ENCODE peak calls at places on chromosomes 11 and 22, in four cellular contexts. O, E, N and F are unnamed samples.
A peak's percentile ranks its signal among the peaks of the same experiment; 100 is the strongest.

GRCh38 chr11:73982595-73982989 is at the start of gene UCP2:
- DNase-seq in O (no peak), E (peak; percentile 81), N (peak; percentile 94), F (peak; percentile 78)

GRCh38 chr11:115652501-115652900 is 148.3 kb upstream of the CADM1 start:
- DNase-seq in O (no peak), E (no peak), N (no peak), F (no peak)

GRCh38 chr11:61693897-61694840 is 14.0 kb downstream of the DAGLA start:
- DNase-seq in O (peak; percentile 72), E (no peak), N (no peak), F (no peak)

GRCh38 chr22:30891781-30892180 is 76.8 kb downstream of the MORC2 start:
- DNase-seq in O (no peak), E (no peak), N (no peak), F (no peak)

GRCh38 chr11:113862430-113862829 is 12.9 kb downstream of the USP28 start:
- DNase-seq in O (peak; percentile 79), E (peak; percentile 8), N (no peak), F (no peak)

GRCh38 chr11:134207538-134208239 is 16.1 kb downstream of the NCAPD3 start:
- DNase-seq in O (peak; percentile 9), E (no peak), N (peak; percentile 55), F (peak; percentile 65)

GRCh38 chr11:74820763-74821162 is 72.1 kb downstream of the RNF169 start:
- DNase-seq in O (peak; percentile 8), E (no peak), N (no peak), F (no peak)

GRCh38 chr11:122696662-122697061 is 41.1 kb downstream of the UBASH3B start:
- DNase-seq in O (no peak), E (no peak), N (peak; percentile 2), F (no peak)

GRCh38 chr22:44242946-44243724 is 62.4 kb downstream of the PARVG start:
- DNase-seq in O (no peak), E (no peak), N (no peak), F (no peak)

GRCh38 chr11:59197990-59198389 is 14.7 kb downstream of the MPEG1 start:
- DNase-seq in O (no peak), E (no peak), N (no peak), F (no peak)

GRCh38 chr22:41801886-41802285 is 1.4 kb downstream of the CCDC134 start:
- DNase-seq in O (no peak), E (no peak), N (no peak), F (no peak)

GRCh38 chr11:117715801-117716200 is 81.2 kb downstream of the DSCAML1 start:
- DNase-seq in O (no peak), E (no peak), N (no peak), F (no peak)

GRCh38 chr11:30917859-30918478 is 331.8 kb upstream of the MPPED2 start:
- DNase-seq in O (peak; percentile 40), E (peak; percentile 6), N (peak; percentile 50), F (no peak)
- TF ChIP-seq HMGXB4 in O (no peak), E (no peak), N (no peak), F (no peak)

GRCh38 chr11:10528121-10528520 is 12.9 kb downstream of the RNF141 start:
- DNase-seq in O (no peak), E (no peak), N (no peak), F (no peak)

GRCh38 chr11:10524471-10524870 is 16.5 kb downstream of the RNF141 start:
- DNase-seq in O (no peak), E (no peak), N (no peak), F (no peak)

GRCh38 chr11:10522921-10523320 is 18.1 kb downstream of the RNF141 start:
- DNase-seq in O (no peak), E (no peak), N (no peak), F (no peak)

GRCh38 chr11:10529279-10529678 is 11.7 kb downstream of the RNF141 start:
- DNase-seq in O (no peak), E (no peak), N (no peak), F (no peak)

GRCh38 chr11:10526974-10527918 is 13.7 kb downstream of the RNF141 start:
- DNase-seq in O (no peak), E (no peak), N (no peak), F (no peak)
- TF ChIP-seq USF2 in O (no peak), E (no peak), N (no peak), F (no peak)

DNA sequence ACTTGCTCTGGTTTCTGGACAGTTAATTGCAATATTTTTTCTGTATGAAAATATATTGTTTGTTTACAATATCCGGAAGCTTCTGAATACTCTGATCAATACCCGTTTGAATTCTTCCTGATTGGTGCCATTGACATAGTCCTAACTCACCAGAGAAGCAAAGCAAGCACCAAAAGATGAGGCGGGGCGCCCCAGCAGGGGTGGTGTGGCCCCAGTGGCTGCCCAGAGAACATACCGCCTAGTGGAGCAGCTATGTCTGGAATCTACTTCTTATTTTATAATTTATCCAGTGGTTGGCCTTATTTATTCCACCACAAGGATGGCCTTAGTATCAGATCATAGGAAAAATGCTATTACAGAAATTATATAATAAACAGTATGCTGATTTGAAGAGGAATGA is 610.7 kb downstream of the JRKL start:
- DNase-seq in O (no peak), E (no peak), N (no peak), F (no peak)
- TF ChIP-seq HMGXB4 in O (no peak), E (no peak), N (no peak), F (no peak)

DNA sequence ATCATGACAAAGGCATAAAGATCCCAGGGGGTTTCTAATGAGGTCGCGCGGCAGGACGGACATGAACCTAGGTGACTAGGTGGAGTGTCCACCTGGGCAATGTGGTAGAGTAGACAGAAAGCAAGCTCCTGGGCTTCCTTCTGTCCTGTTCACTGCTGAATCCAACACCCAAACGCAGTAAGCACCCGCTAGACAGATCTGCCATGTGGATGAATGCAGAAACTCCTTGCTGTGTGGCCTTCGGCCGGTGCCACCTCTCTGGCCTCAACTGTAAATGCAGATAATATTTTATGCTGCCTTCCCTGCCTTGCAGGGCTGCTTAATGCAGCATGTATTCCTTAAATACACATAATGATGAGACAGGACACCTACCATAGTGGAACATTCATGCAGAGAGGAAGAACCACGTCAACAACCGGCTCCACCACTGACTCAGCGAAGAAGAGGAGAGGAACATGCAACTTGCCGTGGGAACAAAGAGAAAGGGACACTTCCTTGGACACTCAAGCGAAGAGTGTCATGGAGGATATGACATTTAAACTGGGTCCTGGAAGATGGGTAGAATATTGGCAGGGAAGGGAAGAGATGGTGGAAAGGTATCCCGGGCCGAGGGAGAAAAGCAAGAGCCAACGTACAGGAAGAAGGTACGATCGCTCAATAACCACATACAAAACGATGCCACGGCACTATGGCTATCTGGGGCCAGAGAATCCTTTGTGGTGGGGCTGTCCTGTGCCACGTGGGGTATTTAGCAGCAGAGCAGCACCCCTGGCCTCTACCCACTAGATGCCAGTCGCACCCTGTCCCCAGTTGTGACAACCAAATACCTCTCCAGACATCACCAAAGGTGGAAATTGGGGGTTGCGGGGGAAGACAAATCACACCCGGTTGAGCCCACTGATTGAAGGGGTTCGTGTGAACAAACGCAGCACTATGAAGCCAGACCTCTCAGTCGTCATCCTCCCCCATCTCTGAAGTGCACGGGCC is 30.8 kb downstream of the MYH9 start:
- DNase-seq in O (no peak), E (no peak), N (no peak), F (no peak)
- TF ChIP-seq USF2 in O (no peak), E (no peak), N (no peak), F (no peak)

GRCh38 chr11:60657880-60658279 is 41.5 kb upstream of the MS4A8 start:
- DNase-seq in O (peak; percentile 28), E (no peak), N (peak; percentile 7), F (no peak)
- TF ChIP-seq HMGXB4 in O (no peak), E (no peak), N (no peak), F (no peak)

GRCh38 chr11:125833016-125833415 is at the start of gene PATE4:
- DNase-seq in O (no peak), E (no peak), N (no peak), F (no peak)
- TF ChIP-seq USF2 in O (no peak), E (no peak), N (no peak), F (no peak)

DNA sequence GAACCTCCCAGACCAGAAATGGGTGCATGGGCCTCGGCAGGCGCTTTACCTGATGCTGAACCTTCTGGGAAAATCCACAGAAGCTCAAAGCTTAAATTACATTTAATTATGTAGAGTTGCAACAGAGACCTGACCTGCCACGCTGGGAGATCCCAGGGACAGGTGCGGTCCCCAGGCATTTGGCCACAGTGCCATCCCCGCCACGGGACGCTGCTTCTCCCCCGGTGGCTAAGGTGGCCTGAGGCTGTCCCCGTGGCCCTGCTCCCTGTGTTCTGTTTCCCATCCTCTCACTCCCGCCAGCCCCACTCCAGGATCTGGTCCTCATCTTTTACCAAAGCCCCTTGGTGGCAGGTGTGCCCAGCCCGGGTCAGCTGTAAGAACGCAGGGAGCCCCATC is 39.6 kb downstream of the GRAMD4 start:
- DNase-seq in O (no peak), E (no peak), N (no peak), F (no peak)
- TF ChIP-seq HMGXB4 in O (no peak), E (no peak), N (no peak), F (no peak)

GRCh38 chr11:19559746-19560145 is 152.9 kb upstream of the NAV2 start:
- DNase-seq in O (no peak), E (no peak), N (no peak), F (no peak)

GRCh38 chr11:19557720-19558140 is 154.9 kb upstream of the NAV2 start:
- DNase-seq in O (peak; percentile 61), E (peak; percentile 55), N (peak; percentile 80), F (peak; percentile 93)

GRCh38 chr11:19558189-19558986 is 154.2 kb upstream of the NAV2 start:
- DNase-seq in O (no peak), E (no peak), N (no peak), F (no peak)

GRCh38 chr11:19555266-19555665 is 157.4 kb upstream of the NAV2 start:
- DNase-seq in O (no peak), E (no peak), N (no peak), F (no peak)

GRCh38 chr11:19557185-19557584 is 155.5 kb upstream of the NAV2 start:
- DNase-seq in O (no peak), E (no peak), N (no peak), F (no peak)
- TF ChIP-seq USF2 in O (no peak), E (no peak), N (no peak), F (no peak)

GRCh38 chr22:50626314-50626855 is 1.6 kb downstream of the ARSA start:
- DNase-seq in O (no peak), E (no peak), N (no peak), F (no peak)

GRCh38 chr22:50624347-50625130 is 3.4 kb downstream of the ARSA start:
- DNase-seq in O (no peak), E (no peak), N (no peak), F (no peak)

GRCh38 chr22:50625131-50625567 is 2.8 kb downstream of the ARSA start:
- DNase-seq in O (no peak), E (no peak), N (no peak), F (no peak)

GRCh38 chr22:50626856-50627451 is 998 bp downstream of the ARSA start:
- DNase-seq in O (no peak), E (no peak), N (no peak), F (no peak)

GRCh38 chr22:50625568-50626313 is 2.2 kb downstream of the ARSA start:
- DNase-seq in O (no peak), E (no peak), N (no peak), F (peak; percentile 78)
- TF ChIP-seq HMGXB4 in O (no peak), E (no peak), N (no peak), F (no peak)